ENCODE peak calls at places on chromosomes 11 and 22, in nine cellular contexts. L is CD4-positive, CD25-positive, alpha-beta regulatory T cell; A is heart left ventricle; I is GM12878; S is psoas muscle; O is DND-41; P is neuronal stem cell; E is lung; M is pancreas. K is an unnamed sample. For H3K36me3 and H3K4me1, the result is how much of the 10 kb centered on the place peaks cover.

GRCh38 chr11:111347723-111348115 is 31.4 kb downstream of the POU2AF1 start:
- DNase-seq in L (no peak), A (no peak), I (no peak), S (no peak), O (no peak), P (no peak), E (no peak), M (no peak), K (no peak)

GRCh38 chr22:47434336-47435203 is 672.1 kb downstream of the TBC1D22A start:
- DNase-seq in L (no peak), A (no peak), I (no peak), S (no peak), O (no peak), P (no peak), E (no peak), M (no peak), K (no peak)

GRCh38 chr11:72613977-72614376 is 60.2 kb downstream of the PDE2A start:
- DNase-seq in L (no peak), A (peak), I (peak), S (peak), O (no peak), P (no peak), E (peak), M (peak), K (no peak)

GRCh38 chr11:119741369-119742262 is 12.6 kb upstream of the NECTIN1 start:
- DNase-seq in L (peak), A (peak), I (no peak), S (peak), O (peak), P (peak), E (no peak), M (no peak), K (peak)

GRCh38 chr22:30459206-30460052 is 12.4 kb downstream of the SEC14L3 start:
- DNase-seq in L (no peak), A (no peak), I (no peak), S (no peak), O (peak), P (peak), E (no peak), M (no peak), K (no peak)

GRCh38 chr11:130814440-130815073 is 101.7 kb downstream of the SNX19 start:
- DNase-seq in L (no peak), A (no peak), I (no peak), S (no peak), O (no peak), P (no peak), E (no peak), M (no peak), K (no peak)

GRCh38 chr11:7561562-7561961 is 47.8 kb downstream of the PPFIBP2 start:
- DNase-seq in L (no peak), A (no peak), I (no peak), S (no peak), O (no peak), P (no peak), E (no peak), M (no peak), K (no peak)

GRCh38 chr11:94800394-94800793 is 32.2 kb downstream of the AMOTL1 start:
- DNase-seq in L (no peak), A (peak), I (no peak), S (no peak), O (no peak), P (no peak), E (no peak), M (peak), K (no peak)

GRCh38 chr11:93822359-93822758 is 28.1 kb downstream of the VSTM5 start:
- DNase-seq in L (no peak), A (no peak), I (no peak), S (no peak), O (no peak), P (no peak), E (no peak), M (no peak), K (no peak)

GRCh38 chr11:15327786-15328231 is 213.1 kb downstream of the INSC start:
- DNase-seq in L (no peak), A (peak), I (no peak), S (peak), O (peak), P (peak), E (peak), M (peak), K (no peak)

GRCh38 chr22:32185821-32186220 is 19.1 kb downstream of the RFPL2 start:
- DNase-seq in L (no peak), A (no peak), I (no peak), S (no peak), O (no peak), P (no peak), E (no peak), M (no peak), K (no peak)
- H3K36me3 ChIP-seq in L (under half), A (under half), I (under half), S (under half), O (under half), P (under half), E (under half), M (under half), K (under half)

GRCh38 chr11:1087279-1087960 is 12.7 kb downstream of the MUC2 start:
- DNase-seq in L (no peak), A (peak), I (no peak), S (no peak), O (no peak), P (no peak), E (no peak), M (no peak), K (no peak)

GRCh38 chr11:1088927-1089737 is 14.5 kb downstream of the MUC2 start:
- DNase-seq in L (no peak), A (no peak), I (no peak), S (no peak), O (no peak), P (no peak), E (no peak), M (no peak), K (no peak)

GRCh38 chr11:1089738-1090599 is 15.3 kb downstream of the MUC2 start:
- DNase-seq in L (no peak), A (peak), I (no peak), S (no peak), O (no peak), P (no peak), E (no peak), M (no peak), K (no peak)

GRCh38 chr11:1086171-1087102 is 11.8 kb downstream of the MUC2 start:
- DNase-seq in L (no peak), A (peak), I (no peak), S (peak), O (no peak), P (no peak), E (no peak), M (no peak), K (no peak)

GRCh38 chr11:1087961-1088926 is 13.6 kb downstream of the MUC2 start:
- DNase-seq in L (no peak), A (peak), I (no peak), S (peak), O (no peak), P (no peak), E (no peak), M (no peak), K (no peak)
- H3K4me1 ChIP-seq in L (under half), A (under half), I (under half), S (under half), O (under half), P (under half), E (under half), M (under half), K (under half)

GRCh38 chr11:62437616-62438015 is 18.8 kb downstream of the SCGB1A1 start:
- DNase-seq in L (no peak), A (no peak), I (no peak), S (no peak), O (no peak), P (no peak), E (no peak), M (no peak), K (no peak)
- H3K4me3 ChIP-seq in L (no peak), A (no peak), I (no peak), S (no peak), O (no peak), P (no peak), E (no peak), M (no peak), K (no peak)

DNA sequence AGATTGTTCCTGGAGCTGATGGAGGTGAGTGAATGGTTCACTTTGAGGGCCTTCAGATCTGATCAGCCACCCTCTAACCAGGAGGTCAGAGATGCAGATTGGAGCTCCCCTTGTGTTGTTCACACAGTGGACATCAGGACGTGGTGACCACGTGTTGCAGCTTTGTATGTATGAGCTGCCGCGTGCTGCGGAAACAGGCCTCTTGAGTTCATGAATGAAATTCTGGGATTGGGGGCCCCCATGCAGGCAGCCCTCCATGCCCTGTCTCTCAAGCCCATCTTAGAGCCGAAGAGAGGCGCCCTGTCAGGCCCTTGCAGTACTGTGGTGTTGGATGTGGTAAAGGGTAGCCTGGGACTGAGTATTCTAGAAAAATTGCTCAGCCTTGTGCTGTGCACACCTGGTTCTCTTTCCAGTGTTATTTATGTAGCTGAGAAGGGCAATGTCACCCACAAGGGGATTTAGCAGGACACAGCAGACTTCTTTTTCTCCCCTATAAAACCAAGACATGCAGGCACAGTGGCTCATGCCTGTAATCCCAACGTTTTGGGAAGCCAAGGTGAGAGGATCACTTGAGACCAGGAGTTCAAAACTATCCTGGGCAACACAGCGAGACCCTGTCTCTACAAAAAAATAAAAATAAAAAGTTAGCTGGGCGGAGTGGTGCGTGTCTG is 64.9 kb downstream of the MED15 start:
- DNase-seq in L (no peak), A (no peak), I (no peak), S (no peak), O (no peak), P (no peak), E (no peak), M (no peak), K (no peak)
- H3K36me3 ChIP-seq in L (half or more), A (half or more), I (under half), S (under half), O (half or more), P (half or more), E (under half), M (half or more), K (half or more)

GRCh38 chr11:65554057-65554818 is 3.9 kb downstream of the LTBP3 start:
- DNase-seq in L (no peak), A (no peak), I (no peak), S (no peak), O (peak), P (no peak), E (no peak), M (no peak), K (no peak)
- H3K4me1 ChIP-seq in L (half or more), A (under half), I (under half), S (under half), O (half or more), P (under half), E (under half), M (under half), K (half or more)

DNA sequence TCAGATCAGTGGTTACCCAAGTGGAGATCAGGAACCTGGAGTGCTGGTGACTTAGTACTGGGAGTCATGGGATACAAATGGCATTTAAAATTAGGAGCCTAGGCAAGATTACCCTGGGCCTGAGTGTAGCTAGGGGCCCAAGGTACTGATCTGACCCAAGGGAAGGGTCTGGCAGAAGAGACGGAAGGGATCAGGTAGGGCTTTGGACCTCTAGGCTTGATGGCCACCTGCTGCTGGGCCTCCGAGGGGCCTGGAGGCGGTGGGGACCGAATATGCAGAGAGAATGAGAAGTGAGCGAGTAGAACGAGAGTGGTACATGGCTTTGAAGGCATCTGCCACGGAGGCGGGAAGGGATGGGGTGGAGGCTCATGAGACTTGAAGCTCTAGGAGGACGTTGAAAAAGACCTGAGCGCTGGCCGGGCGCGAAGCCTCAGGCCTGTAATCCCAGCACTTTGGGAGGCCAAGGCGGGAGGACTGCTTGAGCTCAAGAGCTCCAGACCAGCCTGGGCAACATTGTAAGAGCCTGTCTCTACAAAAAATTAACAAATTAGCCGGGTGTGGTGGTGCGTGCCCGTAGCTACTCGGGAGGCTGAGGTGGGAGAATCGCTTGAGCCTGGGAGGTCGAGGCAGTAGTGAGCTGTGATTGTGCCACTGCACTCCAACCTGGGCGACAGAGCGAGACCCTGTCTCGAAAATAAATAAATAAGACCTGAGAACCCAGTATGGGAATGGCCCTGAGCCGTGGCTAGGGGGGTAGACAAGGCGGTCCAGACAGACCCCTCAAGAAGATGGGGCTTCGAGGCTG is 563 bp upstream of the PPIL2 start:
- DNase-seq in L (no peak), A (no peak), I (no peak), S (no peak), O (no peak), P (no peak), E (no peak), M (no peak), K (no peak)
- H3K4me3 ChIP-seq in L (peak), A (peak), I (peak), S (peak), O (peak), P (peak), E (peak), M (peak), K (peak)

DNA sequence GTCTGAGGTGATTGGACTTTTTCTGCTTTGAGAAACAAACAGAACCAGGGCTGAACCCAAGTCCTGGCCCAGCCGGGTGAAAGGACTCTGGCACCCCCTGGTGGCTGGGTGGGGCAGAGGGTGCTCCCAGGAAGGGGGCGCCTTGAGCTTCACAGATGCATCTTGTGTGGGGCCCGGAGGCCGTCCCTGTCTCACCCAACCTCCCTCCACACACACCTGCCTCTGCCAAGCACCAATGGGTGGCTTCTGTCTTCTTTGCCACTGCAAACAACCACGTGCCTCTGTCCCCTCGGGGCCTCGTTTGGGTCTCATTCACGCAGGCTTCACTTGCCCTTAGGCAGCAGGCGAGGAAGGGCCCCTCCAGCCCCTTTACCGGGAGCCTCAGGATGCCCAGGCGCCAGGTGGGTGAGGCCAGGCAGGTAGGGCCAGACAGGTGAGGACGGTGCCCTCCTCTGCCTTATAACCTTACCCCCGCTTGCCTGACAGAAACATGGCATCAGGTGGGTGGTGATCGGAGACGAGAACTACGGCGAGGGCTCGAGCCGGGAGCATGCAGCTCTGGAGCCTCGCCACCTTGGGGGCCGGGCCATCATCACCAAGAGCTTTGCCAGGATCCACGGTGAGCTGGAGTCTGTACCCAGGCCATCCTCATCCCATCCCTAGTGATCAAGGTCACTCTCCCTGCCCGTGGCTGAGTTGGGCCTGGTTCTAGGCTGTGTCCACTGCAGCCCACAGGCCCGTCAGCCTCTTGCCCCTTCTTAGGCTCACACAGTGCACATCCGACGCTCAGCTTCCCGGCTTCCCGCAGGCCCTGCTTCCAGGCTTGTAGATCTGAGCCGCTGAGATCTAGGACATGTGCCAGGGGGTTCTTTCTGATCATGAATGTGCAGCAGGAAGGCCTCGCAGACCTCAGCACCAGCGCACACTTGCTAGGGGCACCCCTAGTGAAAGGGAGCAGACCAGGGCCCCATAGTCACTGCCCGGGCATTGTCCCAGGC is 17.2 kb downstream of the POLR3H start:
- DNase-seq in L (peak), A (peak), I (no peak), S (peak), O (peak), P (no peak), E (no peak), M (no peak), K (peak)
- H3K36me3 ChIP-seq in L (under half), A (under half), I (half or more), S (under half), O (half or more), P (half or more), E (under half), M (under half), K (half or more)

GRCh38 chr11:35144811-35145210 is 5.8 kb downstream of the CD44 start:
- DNase-seq in L (no peak), A (no peak), I (no peak), S (no peak), O (no peak), P (no peak), E (peak), M (no peak), K (no peak)
- H3K4me1 ChIP-seq in L (half or more), A (under half), I (half or more), S (under half), O (half or more), P (under half), E (under half), M (under half), K (half or more)

K was measured in CD8-positive, alpha-beta T cell.